ENCODE peak calls at places on chromosomes 13 and 19, in nine cellular contexts. One of them, this sample, is unnamed.

GRCh38 chr19:21848706-21849105 is 12.7 kb upstream of the ZNF43 start:
- DNase-seq in cardiac muscle cell: peak; percentile 19
- DNase-seq in breast epithelium: no peak
- DNase-seq in fibroblast of lung: peak; percentile 12
- DNase-seq in heart right ventricle: no peak
- DNase-seq in neuronal stem cell: no peak
- DNase-seq in neural progenitor cell: no peak
- DNase-seq in upper lobe of right lung: no peak
- DNase-seq in CD4-positive, alpha-beta memory T cell: no peak
- DNase-seq in this sample: no peak

GRCh38 chr19:58274771-58275199 is 4.0 kb upstream of the ZNF8 start:
- DNase-seq in upper lobe of right lung: no peak
- DNase-seq in breast epithelium: no peak
- DNase-seq in neural progenitor cell: no peak
- DNase-seq in cardiac muscle cell: no peak
- DNase-seq in fibroblast of lung: peak; percentile 43
- DNase-seq in CD4-positive, alpha-beta memory T cell: no peak
- DNase-seq in heart right ventricle: no peak
- DNase-seq in neuronal stem cell: no peak
- DNase-seq in this sample: no peak

GRCh38 chr19:49889687-49890348 is 6.9 kb downstream of the IL4I1 start:
- DNase-seq in breast epithelium: peak; percentile 66
- DNase-seq in neuronal stem cell: peak; percentile 74
- DNase-seq in upper lobe of right lung: peak; percentile 89
- DNase-seq in neural progenitor cell: peak; percentile 91
- DNase-seq in cardiac muscle cell: peak; percentile 85
- DNase-seq in CD4-positive, alpha-beta memory T cell: peak; percentile 77
- DNase-seq in fibroblast of lung: peak; percentile 71
- DNase-seq in heart right ventricle: peak; percentile 69
- DNase-seq in this sample: peak; percentile 83

GRCh38 chr13:25085125-25085742 is 10.7 kb upstream of the PABPC3 start:
- DNase-seq in cardiac muscle cell: peak; percentile 59
- DNase-seq in heart right ventricle: no peak
- DNase-seq in fibroblast of lung: peak; percentile 38
- DNase-seq in neuronal stem cell: peak; percentile 17
- DNase-seq in breast epithelium: no peak
- DNase-seq in neural progenitor cell: peak; percentile 69
- DNase-seq in upper lobe of right lung: no peak
- DNase-seq in CD4-positive, alpha-beta memory T cell: no peak
- DNase-seq in this sample: no peak

GRCh38 chr19:38165335-38165734 is 58.7 kb downstream of the DPF1 start:
- DNase-seq in CD4-positive, alpha-beta memory T cell: no peak
- DNase-seq in neuronal stem cell: no peak
- DNase-seq in heart right ventricle: no peak
- DNase-seq in upper lobe of right lung: no peak
- DNase-seq in neural progenitor cell: no peak
- DNase-seq in fibroblast of lung: no peak
- DNase-seq in breast epithelium: no peak
- DNase-seq in cardiac muscle cell: no peak
- DNase-seq in this sample: no peak

GRCh38 chr13:39105110-39105509 is 66.9 kb downstream of the NHLRC3 start:
- DNase-seq in CD4-positive, alpha-beta memory T cell: no peak
- DNase-seq in neuronal stem cell: no peak
- DNase-seq in breast epithelium: no peak
- DNase-seq in heart right ventricle: no peak
- DNase-seq in neural progenitor cell: no peak
- DNase-seq in cardiac muscle cell: peak; percentile 32
- DNase-seq in fibroblast of lung: peak; percentile 7
- DNase-seq in upper lobe of right lung: no peak
- DNase-seq in this sample: no peak

GRCh38 chr19:16297575-16298178 is 26.9 kb upstream of the KLF2 start:
- DNase-seq in heart right ventricle: no peak
- DNase-seq in CD4-positive, alpha-beta memory T cell: no peak
- DNase-seq in neuronal stem cell: no peak
- DNase-seq in neural progenitor cell: no peak
- DNase-seq in fibroblast of lung: no peak
- DNase-seq in cardiac muscle cell: no peak
- DNase-seq in breast epithelium: no peak
- DNase-seq in upper lobe of right lung: no peak
- DNase-seq in this sample: no peak

GRCh38 chr13:44874886-44875630 is 114.2 kb downstream of the NUFIP1 start:
- DNase-seq in neuronal stem cell: no peak
- DNase-seq in heart right ventricle: no peak
- DNase-seq in upper lobe of right lung: no peak
- DNase-seq in cardiac muscle cell: no peak
- DNase-seq in neural progenitor cell: no peak
- DNase-seq in fibroblast of lung: no peak
- DNase-seq in breast epithelium: no peak
- DNase-seq in CD4-positive, alpha-beta memory T cell: no peak
- DNase-seq in this sample: no peak

GRCh38 chr19:4636151-4636717 is 3.1 kb upstream of the TNFAIP8L1 start:
- DNase-seq in breast epithelium: peak; percentile 67
- DNase-seq in neuronal stem cell: peak; percentile 78
- DNase-seq in neural progenitor cell: peak; percentile 88
- DNase-seq in cardiac muscle cell: peak; percentile 71
- DNase-seq in fibroblast of lung: peak; percentile 41
- DNase-seq in heart right ventricle: peak; percentile 61
- DNase-seq in upper lobe of right lung: peak; percentile 86
- DNase-seq in CD4-positive, alpha-beta memory T cell: peak; percentile 71
- DNase-seq in this sample: peak; percentile 89

GRCh38 chr13:109205315-109205714 is 575.9 kb downstream of the MYO16 start:
- DNase-seq in cardiac muscle cell: peak; percentile 22
- DNase-seq in upper lobe of right lung: no peak
- DNase-seq in neural progenitor cell: no peak
- DNase-seq in fibroblast of lung: no peak
- DNase-seq in breast epithelium: no peak
- DNase-seq in CD4-positive, alpha-beta memory T cell: no peak
- DNase-seq in neuronal stem cell: no peak
- DNase-seq in heart right ventricle: no peak
- DNase-seq in this sample: no peak

GRCh38 chr13:98358933-98359332 is 181.9 kb upstream of the RNF113B start:
- DNase-seq in upper lobe of right lung: no peak
- DNase-seq in fibroblast of lung: no peak
- DNase-seq in cardiac muscle cell: no peak
- DNase-seq in neuronal stem cell: no peak
- DNase-seq in neural progenitor cell: no peak
- DNase-seq in CD4-positive, alpha-beta memory T cell: no peak
- DNase-seq in heart right ventricle: no peak
- DNase-seq in breast epithelium: no peak
- DNase-seq in this sample: no peak

GRCh38 chr19:50659318-50660082 is 10.3 kb downstream of the C19orf81 start:
- DNase-seq in heart right ventricle: no peak
- DNase-seq in cardiac muscle cell: no peak
- DNase-seq in neuronal stem cell: no peak
- DNase-seq in upper lobe of right lung: no peak
- DNase-seq in breast epithelium: no peak
- DNase-seq in CD4-positive, alpha-beta memory T cell: no peak
- DNase-seq in neural progenitor cell: peak; percentile 72
- DNase-seq in fibroblast of lung: no peak
- DNase-seq in this sample: no peak

DNA sequence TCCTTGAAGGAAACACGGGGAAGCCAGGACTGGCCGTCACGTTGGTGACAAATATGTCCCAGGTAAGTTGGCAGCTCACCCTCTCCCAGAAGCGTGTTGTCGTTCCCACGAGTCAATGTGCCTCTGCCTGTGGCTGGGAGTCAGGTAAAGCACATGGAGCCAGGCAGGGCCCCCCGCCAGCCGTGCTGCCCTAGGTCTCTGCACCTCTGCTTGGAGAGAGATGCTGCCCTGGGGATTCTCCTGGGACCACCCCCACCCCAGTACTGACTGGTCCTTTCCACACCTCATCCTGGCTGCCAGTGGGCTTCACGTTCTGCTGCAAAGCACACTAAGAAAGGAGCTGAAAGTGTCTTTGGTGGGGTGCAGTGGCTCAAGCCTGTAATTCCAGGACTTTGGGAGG is 9.9 kb downstream of the ZNF114 start:
- DNase-seq in neuronal stem cell: no peak
- DNase-seq in breast epithelium: no peak
- DNase-seq in CD4-positive, alpha-beta memory T cell: no peak
- DNase-seq in upper lobe of right lung: peak; percentile 39
- DNase-seq in neural progenitor cell: no peak
- DNase-seq in heart right ventricle: no peak
- DNase-seq in cardiac muscle cell: no peak
- DNase-seq in fibroblast of lung: no peak
- DNase-seq in this sample: no peak
- H3K27ac ChIP-seq in neuronal stem cell: no peak overlapping the region
- H3K27ac ChIP-seq in breast epithelium: no peak overlapping the region
- H3K27ac ChIP-seq in CD4-positive, alpha-beta memory T cell: no peak overlapping the region
- H3K27ac ChIP-seq in upper lobe of right lung: no peak overlapping the region
- H3K27ac ChIP-seq in neural progenitor cell: no peak overlapping the region
- H3K27ac ChIP-seq in heart right ventricle: no peak overlapping the region
- H3K27ac ChIP-seq in cardiac muscle cell: no peak overlapping the region
- H3K27ac ChIP-seq in fibroblast of lung: no peak overlapping the region
- H3K27ac ChIP-seq in this sample: no peak overlapping the region

DNA sequence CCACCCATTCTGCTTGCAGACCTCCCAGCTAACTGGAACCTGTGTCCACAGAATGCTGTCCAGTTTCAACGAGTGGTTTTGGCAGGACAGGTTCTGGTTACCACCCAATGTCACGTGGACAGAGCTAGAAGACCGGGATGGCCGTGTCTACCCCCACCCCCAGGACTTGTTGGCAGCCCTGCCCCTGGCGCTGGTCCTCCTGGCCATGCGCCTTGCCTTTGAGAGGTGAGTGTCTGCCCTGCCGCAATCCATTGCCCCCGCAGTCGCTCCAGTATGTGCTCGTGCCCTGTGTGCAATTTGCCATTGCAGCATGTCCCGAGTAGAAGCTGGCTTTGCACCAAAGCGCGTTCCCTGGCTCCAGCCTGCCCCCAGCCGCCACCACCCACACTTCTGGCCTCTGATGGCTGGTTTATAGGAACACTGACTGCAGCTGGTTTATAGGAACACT is 41.9 kb downstream of the CERS4 start:
- DNase-seq in fibroblast of lung: peak; percentile 47
- DNase-seq in heart right ventricle: peak; percentile 86
- DNase-seq in CD4-positive, alpha-beta memory T cell: no peak
- DNase-seq in upper lobe of right lung: peak; percentile 92
- DNase-seq in neuronal stem cell: no peak
- DNase-seq in neural progenitor cell: no peak
- DNase-seq in cardiac muscle cell: peak; percentile 58
- DNase-seq in breast epithelium: peak; percentile 81
- DNase-seq in this sample: peak; percentile 79
- H3K4me3 ChIP-seq in fibroblast of lung: no peak overlapping the region
- H3K4me3 ChIP-seq in heart right ventricle: no peak overlapping the region
- H3K4me3 ChIP-seq in CD4-positive, alpha-beta memory T cell: no peak overlapping the region
- H3K4me3 ChIP-seq in upper lobe of right lung: no peak overlapping the region
- H3K4me3 ChIP-seq in neuronal stem cell: no peak overlapping the region
- H3K4me3 ChIP-seq in neural progenitor cell: no peak overlapping the region
- H3K4me3 ChIP-seq in cardiac muscle cell: no peak overlapping the region
- H3K4me3 ChIP-seq in breast epithelium: peak overlapping the region; percentile 25
- H3K4me3 ChIP-seq in this sample: no peak overlapping the region

GRCh38 chr13:30871713-30872029 is 34.4 kb upstream of the MEDAG start:
- DNase-seq in neuronal stem cell: no peak
- DNase-seq in breast epithelium: no peak
- DNase-seq in cardiac muscle cell: no peak
- DNase-seq in CD4-positive, alpha-beta memory T cell: no peak
- DNase-seq in fibroblast of lung: peak; percentile 41
- DNase-seq in upper lobe of right lung: no peak
- DNase-seq in heart right ventricle: no peak
- DNase-seq in neural progenitor cell: no peak
- DNase-seq in this sample: no peak

GRCh38 chr13:30872685-30873443 is 33.2 kb upstream of the MEDAG start:
- DNase-seq in breast epithelium: no peak
- DNase-seq in CD4-positive, alpha-beta memory T cell: no peak
- DNase-seq in cardiac muscle cell: peak; percentile 91
- DNase-seq in upper lobe of right lung: no peak
- DNase-seq in heart right ventricle: peak; percentile 39
- DNase-seq in fibroblast of lung: peak; percentile 84
- DNase-seq in neural progenitor cell: peak; percentile 66
- DNase-seq in neuronal stem cell: peak; percentile 77
- DNase-seq in this sample: peak; percentile 89

GRCh38 chr13:30870916-30871712 is 35.0 kb upstream of the MEDAG start:
- DNase-seq in neural progenitor cell: no peak
- DNase-seq in neuronal stem cell: no peak
- DNase-seq in CD4-positive, alpha-beta memory T cell: no peak
- DNase-seq in upper lobe of right lung: no peak
- DNase-seq in heart right ventricle: no peak
- DNase-seq in cardiac muscle cell: no peak
- DNase-seq in breast epithelium: no peak
- DNase-seq in fibroblast of lung: no peak
- DNase-seq in this sample: no peak

GRCh38 chr13:30873519-30873918 is 32.6 kb upstream of the MEDAG start:
- DNase-seq in breast epithelium: no peak
- DNase-seq in heart right ventricle: no peak
- DNase-seq in neuronal stem cell: no peak
- DNase-seq in fibroblast of lung: no peak
- DNase-seq in upper lobe of right lung: no peak
- DNase-seq in neural progenitor cell: peak; percentile 16
- DNase-seq in cardiac muscle cell: no peak
- DNase-seq in CD4-positive, alpha-beta memory T cell: no peak
- DNase-seq in this sample: no peak

DNA sequence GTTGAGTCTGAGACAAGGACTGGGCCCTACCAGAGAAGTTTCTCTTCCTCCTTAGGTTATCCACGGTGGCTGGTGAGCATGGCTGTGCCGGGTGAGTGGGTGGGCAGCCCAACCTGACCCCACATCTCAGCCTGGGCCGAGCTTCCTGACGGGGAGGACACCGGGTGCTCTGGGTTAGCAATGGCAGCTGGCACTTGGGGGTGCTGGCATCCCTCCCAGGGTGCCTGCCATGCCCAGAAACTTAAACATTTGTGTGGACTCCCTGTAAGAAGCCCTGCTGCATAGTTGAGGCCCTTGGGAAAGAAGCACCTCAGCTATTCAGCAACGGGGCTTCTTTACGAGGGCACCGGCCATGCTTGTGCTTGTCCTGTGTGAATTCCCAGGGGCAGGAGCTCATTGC is 33.9 kb upstream of the MEDAG start:
- DNase-seq in upper lobe of right lung: no peak
- DNase-seq in heart right ventricle: no peak
- DNase-seq in fibroblast of lung: no peak
- DNase-seq in neural progenitor cell: no peak
- DNase-seq in CD4-positive, alpha-beta memory T cell: no peak
- DNase-seq in breast epithelium: no peak
- DNase-seq in neuronal stem cell: no peak
- DNase-seq in cardiac muscle cell: no peak
- DNase-seq in this sample: peak; percentile 76
- H3K27ac ChIP-seq in upper lobe of right lung: no peak overlapping the region
- H3K27ac ChIP-seq in heart right ventricle: no peak overlapping the region
- H3K27ac ChIP-seq in fibroblast of lung: peak overlapping the region; percentile 97
- H3K27ac ChIP-seq in neural progenitor cell: no peak overlapping the region
- H3K27ac ChIP-seq in CD4-positive, alpha-beta memory T cell: no peak overlapping the region
- H3K27ac ChIP-seq in breast epithelium: peak overlapping the region; percentile 74
- H3K27ac ChIP-seq in neuronal stem cell: peak overlapping the region; percentile 93
- H3K27ac ChIP-seq in cardiac muscle cell: no peak overlapping the region
- H3K27ac ChIP-seq in this sample: peak overlapping the region; percentile 98

DNA sequence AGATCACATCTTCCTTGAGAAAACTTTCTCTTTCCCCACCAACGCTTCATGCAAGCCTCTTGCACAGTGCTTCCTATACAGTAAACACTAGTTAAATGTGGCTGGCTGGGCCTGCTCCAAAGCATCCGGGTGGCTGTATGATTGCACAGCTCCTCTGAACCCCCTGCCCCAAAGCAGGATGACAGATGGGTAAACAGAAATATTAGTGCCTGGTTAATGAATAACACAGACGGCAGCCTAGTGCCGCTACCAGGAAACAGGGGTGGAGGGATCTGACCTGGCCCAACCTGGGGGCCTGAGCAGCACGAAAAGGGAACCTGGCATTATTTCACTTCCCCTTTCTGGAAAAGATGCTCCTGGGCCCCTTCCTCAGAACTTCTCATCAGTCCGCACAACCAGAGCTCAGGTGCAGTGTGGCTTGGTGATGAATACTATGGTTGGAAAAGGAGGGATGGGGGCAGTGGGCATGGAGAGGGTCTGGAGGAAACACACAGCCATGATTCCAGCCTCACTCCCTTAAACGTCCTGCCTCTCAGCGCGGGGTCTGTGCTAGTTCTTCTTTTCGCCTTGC is 10.8 kb downstream of the FFAR2 start:
- DNase-seq in heart right ventricle: no peak
- DNase-seq in CD4-positive, alpha-beta memory T cell: no peak
- DNase-seq in cardiac muscle cell: no peak
- DNase-seq in neuronal stem cell: no peak
- DNase-seq in breast epithelium: no peak
- DNase-seq in upper lobe of right lung: no peak
- DNase-seq in fibroblast of lung: peak; percentile 60
- DNase-seq in neural progenitor cell: no peak
- DNase-seq in this sample: no peak
- H3K4me3 ChIP-seq in heart right ventricle: no peak overlapping the region
- H3K4me3 ChIP-seq in CD4-positive, alpha-beta memory T cell: no peak overlapping the region
- H3K4me3 ChIP-seq in cardiac muscle cell: no peak overlapping the region
- H3K4me3 ChIP-seq in neuronal stem cell: no peak overlapping the region
- H3K4me3 ChIP-seq in breast epithelium: no peak overlapping the region
- H3K4me3 ChIP-seq in upper lobe of right lung: no peak overlapping the region
- H3K4me3 ChIP-seq in fibroblast of lung: no peak overlapping the region
- H3K4me3 ChIP-seq in neural progenitor cell: no peak overlapping the region
- H3K4me3 ChIP-seq in this sample: no peak overlapping the region